ENCODE peak calls at places on chromosomes 7 and 10, in seven cellular contexts. P is left ventricle myocardium inferior, J is mammary epithelial cell, G is IMR-90, U is cardiac muscle cell, E is endodermal cell, S is sigmoid colon. L is an unnamed sample.

GRCh38 chr10:3887404-3887803 is 102.4 kb upstream of the KLF6 start:
- DNase-seq in P (no peak), J (no peak), G (no peak), U (no peak), E (peak; percentile 82), S (peak; percentile 64), L (no peak)

GRCh38 chr7:101913876-101914275 is 96.5 kb downstream of the CUX1 start:
- DNase-seq in P (no peak), J (no peak), G (peak; percentile 76), U (peak; percentile 87), E (no peak), S (no peak), L (no peak)

GRCh38 chr10:122054046-122055025 is 65.4 kb downstream of the TACC2 start:
- DNase-seq in P (peak; percentile 58), J (no peak), G (peak; percentile 68), U (peak; percentile 75), E (peak; percentile 87), S (peak; percentile 84), L (no peak)

GRCh38 chr10:52615756-52616419 is 156.7 kb downstream of the MBL2 start:
- DNase-seq in P (no peak), J (no peak), G (peak; percentile 49), U (no peak), E (no peak), S (no peak), L (no peak)

GRCh38 chr10:33116293-33116697 is 158.3 kb upstream of the ITGB1 start:
- DNase-seq in P (no peak), J (no peak), G (peak; percentile 83), U (peak; percentile 88), E (peak; percentile 85), S (no peak), L (no peak)

GRCh38 chr10:49572594-49573114 is 33.7 kb upstream of the ERCC6 start:
- DNase-seq in P (no peak), J (no peak), G (no peak), U (no peak), E (no peak), S (no peak), L (peak; percentile 87)

GRCh38 chr10:103441611-103442010 is 10.6 kb downstream of the CALHM2 start:
- DNase-seq in P (no peak), J (no peak), G (no peak), U (no peak), E (no peak), S (no peak), L (no peak)

GRCh38 chr10:60652628-60653027 is 125.7 kb upstream of the CDK1 start:
- DNase-seq in P (no peak), J (no peak), G (no peak), U (no peak), E (no peak), S (no peak), L (no peak)

GRCh38 chr10:73847031-73847430 is 27.3 kb downstream of the CAMK2G start:
- DNase-seq in P (no peak), J (no peak), G (no peak), U (no peak), E (no peak), S (peak; percentile 52), L (no peak)

GRCh38 chr10:109740436-109740835 is 182.9 kb downstream of the XPNPEP1 start:
- DNase-seq in P (no peak), J (no peak), G (no peak), U (no peak), E (no peak), S (no peak), L (no peak)

GRCh38 chr7:43234968-43235367 is 122.5 kb downstream of the HECW1 start:
- DNase-seq in P (no peak), J (peak; percentile 9), G (no peak), U (no peak), E (no peak), S (no peak), L (peak; percentile 83)

GRCh38 chr10:90407116-90407515 is 450.7 kb downstream of the HTR7 start:
- DNase-seq in P (no peak), J (peak; percentile 69), G (peak; percentile 76), U (peak; percentile 15), E (no peak), S (no peak), L (no peak)

GRCh38 chr7:92359801-92360200 is 87.5 kb upstream of the GATAD1 start:
- DNase-seq in P (no peak), J (no peak), G (peak; percentile 10), U (peak; percentile 58), E (no peak), S (no peak), L (no peak)

GRCh38 chr7:46759711-46760480 is 822.0 kb downstream of the TNS3 start:
- DNase-seq in P (no peak), J (peak; percentile 46), G (peak; percentile 38), U (peak; percentile 62), E (no peak), S (no peak), L (no peak)

GRCh38 chr7:74306737-74307469 is 17.7 kb downstream of the CLIP2 start:
- DNase-seq in P (peak; percentile 54), J (peak; percentile 75), G (peak; percentile 85), U (peak; percentile 75), E (no peak), S (peak; percentile 82), L (no peak)

GRCh38 chr10:103765981-103766380 is 89.4 kb downstream of the SH3PXD2A start:
- DNase-seq in P (peak; percentile 50), J (peak; percentile 49), G (peak; percentile 12), U (no peak), E (no peak), S (no peak), L (no peak)

GRCh38 chr7:12709731-12710502 is 22.5 kb downstream of the ARL4A start:
- DNase-seq in P (no peak), J (no peak), G (peak; percentile 47), U (peak; percentile 77), E (no peak), S (no peak), L (no peak)

GRCh38 chr10:124032982-124033886 is 60.2 kb downstream of the CHST15 start:
- DNase-seq in P (no peak), J (peak; percentile 26), G (peak; percentile 42), U (peak; percentile 78), E (peak; percentile 69), S (peak; percentile 85), L (no peak)

GRCh38 chr7:108000875-108001758 is 1.8 kb downstream of the LAMB1 start:
- DNase-seq in P (peak; percentile 58), J (peak; percentile 19), G (peak; percentile 30), U (peak; percentile 77), E (peak; percentile 91), S (peak; percentile 78), L (no peak)

GRCh38 chr10:132705173-132705572 is 80.8 kb downstream of the NKX6-2 start:
- DNase-seq in P (peak; percentile 12), J (no peak), G (no peak), U (no peak), E (peak; percentile 32), S (peak; percentile 61), L (no peak)

GRCh38 chr10:132706701-132707100 is 79.2 kb downstream of the NKX6-2 start:
- DNase-seq in P (peak; percentile 12), J (no peak), G (no peak), U (no peak), E (peak; percentile 20), S (peak; percentile 57), L (no peak)

GRCh38 chr10:132704008-132704814 is 81.7 kb downstream of the NKX6-2 start:
- DNase-seq in P (peak; percentile 9), J (no peak), G (no peak), U (no peak), E (peak; percentile 31), S (peak; percentile 57), L (no peak)

GRCh38 chr10:132707121-132707775 is 78.7 kb downstream of the NKX6-2 start:
- DNase-seq in P (peak; percentile 2), J (no peak), G (no peak), U (no peak), E (no peak), S (peak; percentile 39), L (no peak)

DNA sequence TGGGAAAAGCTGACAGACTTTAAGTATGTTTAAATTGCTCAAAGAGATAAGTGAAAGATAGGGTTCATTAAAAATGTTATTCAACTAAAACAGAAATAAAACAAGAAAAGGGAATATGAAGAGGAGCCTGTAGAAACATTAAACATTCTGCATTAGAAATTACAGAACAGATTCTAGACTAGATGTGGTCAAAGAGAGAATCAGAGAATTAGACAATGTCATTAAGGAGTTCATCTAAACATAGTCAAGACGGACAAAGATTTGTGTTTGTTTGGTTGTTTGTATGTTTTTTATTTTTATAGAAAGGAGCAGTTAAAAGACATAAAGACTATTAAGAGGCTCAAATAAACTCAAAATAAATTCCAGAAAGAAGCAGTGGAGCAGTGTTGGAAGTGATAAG is 80.0 kb downstream of the NKX6-2 start:
- DNase-seq in P (no peak), J (no peak), G (no peak), U (no peak), E (no peak), S (no peak), L (no peak)
- H3K27ac ChIP-seq in P (no peak overlapping the region), J (no peak overlapping the region), G (no peak overlapping the region), U (no peak overlapping the region), E (no peak overlapping the region), S (no peak overlapping the region), L (no peak overlapping the region)

GRCh38 chr7:137916564-137916963 is 69.8 kb upstream of the DGKI start:
- DNase-seq in P (no peak), J (no peak), G (no peak), U (no peak), E (no peak), S (no peak), L (no peak)

GRCh38 chr7:137913985-137914384 is 67.2 kb upstream of the DGKI start:
- DNase-seq in P (no peak), J (no peak), G (no peak), U (no peak), E (no peak), S (no peak), L (no peak)

GRCh38 chr7:137915266-137915665 is 68.5 kb upstream of the DGKI start:
- DNase-seq in P (no peak), J (no peak), G (no peak), U (no peak), E (no peak), S (no peak), L (no peak)

GRCh38 chr7:137919987-137920386 is 73.2 kb upstream of the DGKI start:
- DNase-seq in P (no peak), J (no peak), G (no peak), U (no peak), E (no peak), S (no peak), L (no peak)

GRCh38 chr7:137916980-137917645 is 70.3 kb upstream of the DGKI start:
- DNase-seq in P (no peak), J (no peak), G (no peak), U (no peak), E (no peak), S (no peak), L (no peak)
- H3K4me1 ChIP-seq in P (peaks cover 19% of the 10 kb centered on the region), J (no peaks in the 10 kb centered on the region), G (peaks cover 6% of the 10 kb centered on the region), U (peaks cover 21% of the 10 kb centered on the region), E (no peaks in the 10 kb centered on the region), S (peaks cover 31% of the 10 kb centered on the region), L (peaks cover 20% of the 10 kb centered on the region)

DNA sequence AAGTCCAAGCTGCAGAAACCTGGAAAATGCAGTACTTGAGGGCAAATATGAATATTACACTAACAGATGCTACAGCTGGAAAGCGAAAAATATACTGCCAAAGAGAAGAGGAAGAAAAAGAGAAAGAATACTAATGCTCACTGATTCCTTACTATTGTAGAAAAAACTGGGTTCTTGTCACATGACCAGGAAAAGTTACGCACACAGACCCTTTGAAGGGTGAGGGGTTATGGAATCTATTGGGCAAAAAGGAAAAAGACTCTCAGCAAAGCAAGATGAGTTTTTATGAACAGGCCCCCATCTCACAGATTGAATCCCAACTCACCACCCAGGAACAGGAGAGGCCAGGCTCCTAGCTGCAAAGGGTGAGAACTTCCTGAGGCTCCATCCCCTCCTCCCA is 228.1 kb upstream of the KLF14 start:
- DNase-seq in P (no peak), J (no peak), G (no peak), U (no peak), E (no peak), S (no peak), L (no peak)
- H3K27ac ChIP-seq in P (peak overlapping the region; percentile 54), J (peak overlapping the region; percentile 100), G (peak overlapping the region; percentile 91), U (no peak overlapping the region), E (no peak overlapping the region), S (no peak overlapping the region), L (no peak overlapping the region)

GRCh38 chr10:71980181-71981023 is 16.2 kb downstream of the CHST3 start:
- DNase-seq in P (no peak), J (no peak), G (peak; percentile 48), U (peak; percentile 74), E (no peak), S (no peak), L (no peak)
- H3K4me1 ChIP-seq in P (peaks cover 99% of the 10 kb centered on the region), J (peaks cover 70% of the 10 kb centered on the region), G (peaks cover 43% of the 10 kb centered on the region), U (peaks cover 28% of the 10 kb centered on the region), E (peaks cover 2% of the 10 kb centered on the region), S (peaks cover 100% of the 10 kb centered on the region), L (peaks cover 99% of the 10 kb centered on the region)

L was measured in vagina.